ENCODE peak calls at places on chromosomes 12 and 14, in ten cellular contexts. B is HEK293T; Q is GM13977; V is left colon; R is stimulated activated effector memory CD8-positive, alpha-beta T cell treated with anti-CD3 and anti-CD28 coated beads, Interleukin-12 subunit alpha, Interleukin-12 subunit beta, amount 100 ng/mL, for 72 hours; N is choroid plexus epithelial cell; T is epithelial cell of esophagus; M is activated effector memory CD4-positive, alpha-beta T cell treated with anti-CD3 and anti-CD28 coated beads, Interleukin-2, amount 50 U/mL, for 16 hours; S is hypothalamus; X is nephron progenitor cell. W is an unnamed sample.

GRCh38 chr14:35374273-35374681 is 30.3 kb downstream of the NFKBIA start:
- DNase-seq in B (no peak), Q (no peak), V (no peak), R (no peak), N (peak; percentile 99), T (peak; percentile 98), M (no peak), S (no peak), X (no peak), W (peak; percentile 69)

GRCh38 chr14:60106341-60106740 is 14.6 kb downstream of the PCNX4 start:
- DNase-seq in B (no peak), Q (no peak), V (no peak), R (no peak), N (peak; percentile 90), T (peak; percentile 30), M (no peak), S (no peak), X (no peak), W (no peak)

GRCh38 chr12:3958534-3958933 is 85.3 kb upstream of the PARP11 start:
- DNase-seq in B (no peak), Q (no peak), V (no peak), R (no peak), N (no peak), T (no peak), M (no peak), S (no peak), X (no peak), W (no peak)

GRCh38 chr12:96902076-96902475 is 5.0 kb upstream of the NEDD1 start:
- DNase-seq in B (no peak), Q (no peak), V (no peak), R (no peak), N (peak; percentile 46), T (no peak), M (no peak), S (no peak), X (no peak), W (no peak)

GRCh38 chr12:51323966-51324895 is at the start of gene BIN2:
- DNase-seq in B (no peak), Q (peak; percentile 88), V (peak; percentile 75), R (peak; percentile 87), N (no peak), T (no peak), M (peak; percentile 89), S (no peak), X (no peak), W (peak; percentile 13)

GRCh38 chr14:38143651-38144505 is 63.8 kb upstream of the SSTR1 start:
- DNase-seq in B (no peak), Q (no peak), V (no peak), R (no peak), N (peak; percentile 72), T (peak; percentile 7), M (no peak), S (no peak), X (no peak), W (no peak)

GRCh38 chr12:68954811-68955210 is 21.8 kb upstream of the CPM start:
- DNase-seq in B (no peak), Q (no peak), V (no peak), R (no peak), N (no peak), T (no peak), M (no peak), S (no peak), X (no peak), W (no peak)

GRCh38 chr12:92784795-92785562 is 82.2 kb downstream of the PLEKHG7 start:
- DNase-seq in B (peak; percentile 72), Q (peak; percentile 57), V (no peak), R (no peak), N (peak; percentile 93), T (peak; percentile 86), M (no peak), S (no peak), X (peak; percentile 31), W (no peak)

GRCh38 chr14:79961197-79961596 is 250.1 kb downstream of the DIO2 start:
- DNase-seq in B (no peak), Q (no peak), V (no peak), R (no peak), N (no peak), T (no peak), M (no peak), S (no peak), X (no peak), W (no peak)

GRCh38 chr12:60257063-60257462 is 661.2 kb downstream of the SLC16A7 start:
- DNase-seq in B (no peak), Q (no peak), V (no peak), R (no peak), N (peak; percentile 90), T (peak; percentile 72), M (no peak), S (no peak), X (no peak), W (no peak)

GRCh38 chr14:61420326-61420725 is 98.9 kb downstream of the PRKCH start:
- DNase-seq in B (no peak), Q (no peak), V (no peak), R (no peak), N (peak; percentile 52), T (peak; percentile 93), M (peak; percentile 77), S (no peak), X (no peak), W (no peak)

GRCh38 chr14:97172644-97173043 is 375.5 kb downstream of the VRK1 start:
- DNase-seq in B (no peak), Q (no peak), V (no peak), R (no peak), N (no peak), T (no peak), M (no peak), S (no peak), X (no peak), W (no peak)

GRCh38 chr12:57816001-57816854 is 2.3 kb downstream of the AVIL start:
- DNase-seq in B (no peak), Q (no peak), V (no peak), R (no peak), N (no peak), T (no peak), M (no peak), S (no peak), X (no peak), W (no peak)

GRCh38 chr14:77967110-77967509 is 167.2 kb downstream of the ADCK1 start:
- DNase-seq in B (no peak), Q (no peak), V (no peak), R (no peak), N (no peak), T (no peak), M (no peak), S (no peak), X (no peak), W (no peak)

GRCh38 chr14:103545915-103546650 is 16.4 kb downstream of the BAG5 start:
- DNase-seq in B (no peak), Q (no peak), V (no peak), R (no peak), N (no peak), T (no peak), M (no peak), S (no peak), X (no peak), W (peak; percentile 10)

GRCh38 chr12:92927055-92927435 is 2.0 kb downstream of the EEA1 start:
- DNase-seq in B (no peak), Q (peak; percentile 62), V (no peak), R (peak; percentile 61), N (peak; percentile 43), T (peak; percentile 80), M (peak; percentile 79), S (no peak), X (no peak), W (no peak)

GRCh38 chr12:24534632-24535031 is 414.3 kb downstream of the BCAT1 start:
- DNase-seq in B (no peak), Q (no peak), V (no peak), R (no peak), N (no peak), T (no peak), M (no peak), S (no peak), X (no peak), W (no peak)

GRCh38 chr12:52097045-52097666 is 17.7 kb downstream of the SMIM41 start:
- DNase-seq in B (no peak), Q (no peak), V (no peak), R (no peak), N (no peak), T (no peak), M (no peak), S (no peak), X (no peak), W (no peak)

GRCh38 chr12:84607170-84607569 is 305.4 kb downstream of the SLC6A15 start:
- DNase-seq in B (no peak), Q (no peak), V (no peak), R (no peak), N (no peak), T (no peak), M (no peak), S (no peak), X (no peak), W (no peak)

GRCh38 chr12:113422030-113422900 is at the start of gene SDSL:
- DNase-seq in B (peak; percentile 46), Q (peak; percentile 56), V (peak; percentile 77), R (peak; percentile 69), N (peak; percentile 73), T (peak; percentile 88), M (no peak), S (peak; percentile 10), X (peak; percentile 37), W (peak; percentile 76)

GRCh38 chr14:75399819-75400678 is 27.8 kb upstream of the JDP2 start:
- DNase-seq in B (no peak), Q (no peak), V (peak; percentile 94), R (no peak), N (no peak), T (peak; percentile 98), M (no peak), S (peak; percentile 37), X (no peak), W (peak; percentile 100)

GRCh38 chr14:50910495-50911420 is 33.5 kb downstream of the PYGL start:
- DNase-seq in B (no peak), Q (no peak), V (no peak), R (no peak), N (no peak), T (peak; percentile 50), M (no peak), S (no peak), X (no peak), W (no peak)

GRCh38 chr14:21025374-21026151 is 702 bp upstream of the NDRG2 start:
- DNase-seq in B (no peak), Q (no peak), V (peak; percentile 60), R (no peak), N (peak; percentile 21), T (no peak), M (no peak), S (peak; percentile 91), X (peak; percentile 76), W (peak; percentile 57)

GRCh38 chr14:105148604-105149145 is 19.9 kb downstream of the JAG2 start:
- DNase-seq in B (no peak), Q (no peak), V (no peak), R (no peak), N (no peak), T (no peak), M (no peak), S (no peak), X (peak; percentile 4), W (no peak)

GRCh38 chr14:24605435-24606190 is 3.9 kb downstream of the GZMH start:
- DNase-seq in B (peak; percentile 70), Q (peak; percentile 77), V (peak; percentile 51), R (peak; percentile 89), N (no peak), T (peak; percentile 46), M (peak; percentile 86), S (no peak), X (peak; percentile 54), W (peak; percentile 29)

GRCh38 chr12:19223695-19224094 is 94.2 kb downstream of the PLEKHA5 start:
- DNase-seq in B (no peak), Q (no peak), V (no peak), R (no peak), N (peak; percentile 86), T (no peak), M (no peak), S (no peak), X (no peak), W (no peak)

GRCh38 chr12:124700810-124701594 is 133.6 kb upstream of the NCOR2 start:
- DNase-seq in B (no peak), Q (no peak), V (no peak), R (no peak), N (peak; percentile 64), T (peak; percentile 62), M (no peak), S (no peak), X (no peak), W (no peak)

GRCh38 chr14:104313674-104314073 is 175.3 kb downstream of the KIF26A start:
- DNase-seq in B (no peak), Q (no peak), V (no peak), R (no peak), N (no peak), T (no peak), M (no peak), S (no peak), X (no peak), W (no peak)